ENCODE peak calls at places on chromosomes 6 and 20, in seven cellular contexts. One of them, this sample, is unnamed.

GRCh38 chr6:169935861-169936260 is 184.4 kb downstream of the ERMARD start:
- DNase-seq in anterior cingulate cortex: no peak
- DNase-seq in hippocampal formation: no peak
- DNase-seq in foreskin fibroblast: no peak
- DNase-seq in SJSA1: no peak
- DNase-seq in memory B cell: no peak
- DNase-seq in activated B cell treated with CpG ODN at 0.5 μM for 24 hours: no peak
- DNase-seq in this sample: no peak

GRCh38 chr6:33693186-33694158 is 18.0 kb downstream of the UQCC2 start:
- DNase-seq in anterior cingulate cortex: no peak
- DNase-seq in hippocampal formation: no peak
- DNase-seq in foreskin fibroblast: peak; percentile 38
- DNase-seq in SJSA1: no peak
- DNase-seq in memory B cell: no peak
- DNase-seq in activated B cell treated with CpG ODN at 0.5 μM for 24 hours: no peak
- DNase-seq in this sample: no peak

GRCh38 chr6:153096031-153096430 is 35.1 kb downstream of the RGS17 start:
- DNase-seq in anterior cingulate cortex: no peak
- DNase-seq in hippocampal formation: no peak
- DNase-seq in foreskin fibroblast: peak; percentile 55
- DNase-seq in SJSA1: no peak
- DNase-seq in memory B cell: no peak
- DNase-seq in activated B cell treated with CpG ODN at 0.5 μM for 24 hours: no peak
- DNase-seq in this sample: no peak

GRCh38 chr6:85418059-85418458 is 31.8 kb upstream of the NT5E start:
- DNase-seq in anterior cingulate cortex: no peak
- DNase-seq in hippocampal formation: no peak
- DNase-seq in foreskin fibroblast: peak; percentile 75
- DNase-seq in SJSA1: no peak
- DNase-seq in memory B cell: no peak
- DNase-seq in activated B cell treated with CpG ODN at 0.5 μM for 24 hours: no peak
- DNase-seq in this sample: no peak

GRCh38 chr6:127976796-127977195 is 75.9 kb upstream of the THEMIS start:
- DNase-seq in anterior cingulate cortex: no peak
- DNase-seq in hippocampal formation: no peak
- DNase-seq in foreskin fibroblast: no peak
- DNase-seq in SJSA1: no peak
- DNase-seq in memory B cell: no peak
- DNase-seq in activated B cell treated with CpG ODN at 0.5 μM for 24 hours: no peak
- DNase-seq in this sample: no peak

GRCh38 chr20:31913431-31914157 is 38.3 kb downstream of the PDRG1 start:
- DNase-seq in anterior cingulate cortex: no peak
- DNase-seq in hippocampal formation: no peak
- DNase-seq in foreskin fibroblast: no peak
- DNase-seq in SJSA1: no peak
- DNase-seq in memory B cell: no peak
- DNase-seq in activated B cell treated with CpG ODN at 0.5 μM for 24 hours: no peak
- DNase-seq in this sample: no peak

GRCh38 chr6:129105035-129105434 is 222.1 kb downstream of the LAMA2 start:
- DNase-seq in anterior cingulate cortex: no peak
- DNase-seq in hippocampal formation: no peak
- DNase-seq in foreskin fibroblast: peak; percentile 42
- DNase-seq in SJSA1: no peak
- DNase-seq in memory B cell: no peak
- DNase-seq in activated B cell treated with CpG ODN at 0.5 μM for 24 hours: no peak
- DNase-seq in this sample: no peak

GRCh38 chr20:48983423-48984400 is 62.2 kb downstream of the ARFGEF2 start:
- DNase-seq in anterior cingulate cortex: no peak
- DNase-seq in hippocampal formation: no peak
- DNase-seq in foreskin fibroblast: peak; percentile 93
- DNase-seq in SJSA1: no peak
- DNase-seq in memory B cell: no peak
- DNase-seq in activated B cell treated with CpG ODN at 0.5 μM for 24 hours: no peak
- DNase-seq in this sample: no peak